ENCODE peak calls at places on chromosomes 3 and 15, in ten cellular contexts. S is astrocyte of the spinal cord, K is lower lobe of right lung, L is uterus, M is AG04449, W is breast epithelium, Z is brain microvascular endothelial cell, V is suprapubic skin, B is BE2C, D is OCI-LY7. F is an unnamed sample.

GRCh38 chr3:152790988-152791387 is 43.9 kb upstream of the P2RY1 start:
- DNase-seq in Z (no peak), L (no peak), M (no peak), D (no peak), V (no peak), W (no peak), S (no peak), B (no peak), K (no peak), F (no peak)

GRCh38 chr15:59268199-59268979 is 61.7 kb downstream of the LDHAL6B start:
- DNase-seq in S (peak), W (no peak), M (no peak), B (no peak), D (no peak), V (no peak), L (no peak), Z (no peak), K (no peak), F (peak)

GRCh38 chr3:29922990-29923746 is 642.3 kb downstream of the RBMS3 start:
- DNase-seq in L (no peak), Z (peak), V (peak), B (no peak), W (no peak), K (no peak), S (peak), D (no peak), M (peak), F (peak)

GRCh38 chr3:9747267-9747666 is 2.5 kb upstream of the OGG1 start:
- DNase-seq in S (peak), K (no peak), V (no peak), L (no peak), M (no peak), D (no peak), Z (no peak), W (no peak), B (no peak), F (peak)

GRCh38 chr3:167929937-167930336 is 165.8 kb downstream of the GOLIM4 start:
- DNase-seq in M (no peak), S (no peak), B (no peak), W (no peak), V (no peak), K (no peak), Z (no peak), L (no peak), D (no peak), F (no peak)

GRCh38 chr3:61358364-61358763 is 107.1 kb upstream of the FHIT start:
- DNase-seq in V (peak), M (no peak), S (no peak), L (peak), K (peak), B (peak), Z (no peak), W (peak), D (no peak), F (no peak)

GRCh38 chr15:41621200-41622193 is 38.7 kb upstream of the MGA start:
- DNase-seq in M (no peak), D (no peak), W (peak), K (peak), L (peak), V (peak), Z (peak), S (peak), B (peak), F (peak)

GRCh38 chr3:36908647-36909180 is 36.1 kb downstream of the TRANK1 start:
- DNase-seq in Z (no peak), D (no peak), K (no peak), V (no peak), B (no peak), M (no peak), S (no peak), L (no peak), W (no peak), F (no peak)

GRCh38 chr3:100254168-100254777 is 6.5 kb upstream of the TBC1D23 start:
- DNase-seq in M (peak), L (peak), K (peak), S (peak), Z (peak), V (no peak), D (peak), W (no peak), B (peak), F (peak)

GRCh38 chr15:52491460-52491859 is 37.2 kb downstream of the MYO5A start:
- DNase-seq in V (no peak), Z (no peak), D (no peak), W (no peak), S (peak), L (no peak), M (no peak), B (no peak), K (no peak), F (peak)

GRCh38 chr3:195764961-195765706 is 44.4 kb downstream of the MUC20 start:
- DNase-seq in D (no peak), K (peak), V (no peak), L (no peak), B (no peak), Z (no peak), M (no peak), W (no peak), S (no peak), F (no peak)

GRCh38 chr3:126539558-126540250 is 15.7 kb downstream of the CHST13 start:
- DNase-seq in V (peak), M (no peak), B (no peak), Z (no peak), K (peak), S (no peak), W (no peak), D (no peak), L (peak), F (no peak)

GRCh38 chr3:105860649-105861048 is 8.2 kb downstream of the CBLB start:
- DNase-seq in K (no peak), M (no peak), L (no peak), Z (no peak), S (no peak), D (no peak), W (no peak), B (no peak), V (no peak), F (no peak)

GRCh38 chr3:70738310-70738681 is 425.9 kb upstream of the MDFIC2 start:
- DNase-seq in S (no peak), B (no peak), Z (no peak), W (no peak), L (no peak), K (no peak), V (no peak), M (no peak), D (no peak), F (no peak)

GRCh38 chr3:97720417-97720816 is 44.1 kb upstream of the ARL6 start:
- DNase-seq in M (no peak), D (no peak), S (no peak), B (peak), Z (no peak), K (no peak), W (no peak), L (no peak), V (no peak), F (peak)

GRCh38 chr3:129665024-129665768 is 58.7 kb upstream of the PLXND1 start:
- DNase-seq in M (peak), B (no peak), V (no peak), Z (peak), W (no peak), K (no peak), L (no peak), D (no peak), S (peak), F (peak)

GRCh38 chr15:27906802-27907201 is 192.3 kb downstream of the OCA2 start:
- DNase-seq in L (no peak), D (no peak), M (no peak), W (no peak), K (no peak), V (no peak), B (no peak), S (no peak), Z (no peak), F (no peak)

GRCh38 chr15:92960996-92961681 is 61.0 kb downstream of the CHD2 start:
- DNase-seq in S (no peak), K (no peak), M (no peak), D (no peak), L (no peak), V (no peak), Z (no peak), B (no peak), W (no peak), F (no peak)

GRCh38 chr3:169869484-169870304 is at the start of gene LRRC31:
- DNase-seq in W (no peak), K (no peak), Z (no peak), S (no peak), B (no peak), D (no peak), L (no peak), M (no peak), V (no peak), F (no peak)
- H3K4me3 ChIP-seq in W (no peak), K (no peak), Z (no peak), S (no peak), B (no peak), D (no peak), L (no peak), M (no peak), V (no peak), F (no peak)

GRCh38 chr15:101662203-101662602 is 10.0 kb upstream of the TM2D3 start:
- DNase-seq in M (no peak), Z (no peak), S (no peak), K (no peak), D (no peak), V (no peak), W (no peak), L (no peak), B (no peak), F (no peak)

GRCh38 chr15:101669744-101670143 is 17.6 kb upstream of the TM2D3 start:
- DNase-seq in M (no peak), K (no peak), W (no peak), S (no peak), B (no peak), V (no peak), Z (no peak), D (no peak), L (no peak), F (peak)

GRCh38 chr15:101660005-101660404 is 7.8 kb upstream of the TM2D3 start:
- DNase-seq in K (no peak), M (no peak), Z (no peak), B (no peak), V (no peak), W (no peak), S (no peak), L (no peak), D (no peak), F (no peak)

GRCh38 chr15:101664303-101664913 is 12.2 kb upstream of the TM2D3 start:
- DNase-seq in D (peak), W (no peak), V (no peak), L (no peak), M (no peak), B (peak), K (no peak), S (no peak), Z (no peak), F (peak)
- TF ChIP-seq CTCF in D (peak), W (no peak), V (no peak), L (no peak), M (peak), B (peak), K (no peak), S (peak), Z (peak), F (peak)

GRCh38 chr15:39585871-39586301 is 5.0 kb downstream of the THBS1 start:
- DNase-seq in D (no peak), M (peak), L (no peak), V (no peak), K (no peak), B (no peak), S (no peak), Z (no peak), W (no peak), F (peak)

GRCh38 chr15:39585394-39585841 is 4.5 kb downstream of the THBS1 start:
- DNase-seq in B (peak), W (no peak), Z (no peak), D (no peak), L (no peak), M (peak), V (no peak), S (peak), K (no peak), F (peak)

GRCh38 chr15:39583586-39584265 is 2.8 kb downstream of the THBS1 start:
- DNase-seq in V (no peak), M (peak), Z (no peak), K (no peak), B (peak), S (peak), D (no peak), L (no peak), W (no peak), F (peak)

GRCh38 chr15:39584266-39584659 is 3.4 kb downstream of the THBS1 start:
- DNase-seq in L (no peak), W (no peak), K (no peak), Z (no peak), M (peak), D (no peak), V (no peak), S (no peak), B (no peak), F (no peak)

DNA sequence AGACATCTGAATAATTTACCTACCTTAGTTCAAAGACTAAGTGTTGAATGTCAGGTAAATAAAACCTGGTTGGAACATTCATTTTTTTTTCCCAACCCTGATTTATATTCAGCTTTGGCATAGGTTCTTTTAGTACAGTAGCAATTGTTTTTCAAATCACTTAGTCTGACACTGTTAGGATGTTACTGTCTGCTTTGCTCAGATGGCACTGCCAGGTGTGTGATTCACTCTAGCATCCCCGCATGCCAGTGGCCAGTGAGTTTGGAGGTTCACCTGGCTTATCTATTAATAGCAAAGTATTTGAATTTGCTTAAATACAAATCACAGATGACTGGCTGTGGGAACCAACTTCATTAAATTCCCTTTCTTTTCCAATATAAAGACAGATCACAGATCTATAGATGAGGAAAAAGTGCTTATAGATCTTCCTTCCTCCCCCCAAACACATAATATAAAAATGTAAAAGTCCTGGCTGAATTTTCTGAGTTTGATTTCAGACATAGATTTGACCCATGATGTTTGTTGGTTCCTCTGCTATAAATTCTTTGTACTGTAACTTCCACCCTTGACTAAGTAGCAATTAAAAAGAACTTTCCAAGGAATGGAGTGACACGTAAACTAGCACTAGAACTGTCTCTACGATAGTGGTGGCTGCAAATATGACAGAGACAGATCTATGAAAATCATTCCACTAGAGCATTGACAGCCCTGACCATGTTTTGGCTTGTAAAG is 3.9 kb downstream of the THBS1 start:
- DNase-seq in S (no peak), W (no peak), K (no peak), D (no peak), B (no peak), V (no peak), M (peak), Z (no peak), L (no peak), F (no peak)
- H3K4me3 ChIP-seq in S (no peak), W (peak), K (peak), D (no peak), B (no peak), V (peak), M (peak), Z (peak), L (peak), F (peak)

DNA sequence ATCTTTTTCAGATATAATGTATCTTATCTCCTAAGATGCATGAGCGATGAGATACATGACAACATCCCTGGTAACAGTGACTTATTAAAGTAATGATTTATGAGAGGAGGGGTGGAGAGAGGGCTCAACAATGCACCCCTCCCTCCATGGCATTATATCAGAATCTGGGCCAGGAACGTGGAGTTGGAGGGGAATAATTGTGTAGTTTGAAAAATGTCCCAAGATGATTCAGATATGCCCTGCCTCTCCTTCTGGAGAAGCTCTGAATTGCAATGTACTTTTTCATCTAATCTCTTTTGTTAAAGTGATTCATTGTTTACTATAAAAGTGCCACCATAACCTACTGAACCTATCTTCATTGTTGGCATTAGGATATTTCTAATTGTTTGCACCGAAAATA is 86.5 kb downstream of the FRMD4B start:
- DNase-seq in W (no peak), B (no peak), L (no peak), K (no peak), V (no peak), Z (no peak), S (no peak), M (no peak), D (no peak), F (no peak)
- TF ChIP-seq CTCF in W (no peak), B (no peak), L (no peak), K (no peak), V (no peak), Z (peak), S (peak), M (no peak), D (no peak), F (peak)